ENCODE peak calls at places on chromosomes 13 and 19, in four cellular contexts. I is breast epithelium, E is heart left ventricle, T is tibial nerve. S is an unnamed sample.

GRCh38 chr19:45402469-45403070 is 2.3 kb downstream of the PPP1R13L start:
- DNase-seq in I (peak; percentile 72), E (peak; percentile 71), T (no peak), S (no peak)

GRCh38 chr13:113904411-113904810 is 40.5 kb upstream of the GAS6 start:
- DNase-seq in I (peak; percentile 15), T (no peak), E (peak; percentile 76), S (no peak)

GRCh38 chr13:48431987-48432615 is 19.2 kb upstream of the LPAR6 start:
- DNase-seq in I (no peak), T (no peak), E (no peak), S (no peak)

GRCh38 chr19:43316591-43317319 is 36.7 kb upstream of the CD177 start:
- DNase-seq in I (no peak), T (no peak), E (no peak), S (no peak)

GRCh38 chr19:1665565-1666047 is 13.2 kb upstream of the TCF3 start:
- DNase-seq in E (no peak), I (no peak), T (no peak), S (no peak)

GRCh38 chr13:33388254-33388998 is 102.9 kb upstream of the STARD13 start:
- DNase-seq in I (no peak), T (no peak), E (no peak), S (no peak)

GRCh38 chr19:34481861-34482379 is 362 bp downstream of the WTIP start:
- DNase-seq in T (no peak), I (no peak), E (peak; percentile 52), S (peak; percentile 75)

GRCh38 chr13:48264052-48264451 is 31.0 kb downstream of the ITM2B start:
- DNase-seq in T (no peak), E (no peak), I (no peak), S (no peak)

GRCh38 chr13:67119481-67119883 is 110.7 kb downstream of the PCDH9 start:
- DNase-seq in E (no peak), T (no peak), I (no peak), S (no peak)

GRCh38 chr13:71460179-71460578 is 406.8 kb downstream of the DACH1 start:
- DNase-seq in E (no peak), T (no peak), I (no peak), S (no peak)

GRCh38 chr13:114015111-114015551 is 41.3 kb upstream of the C13orf46 start:
- DNase-seq in E (peak; percentile 19), T (no peak), I (no peak), S (no peak)

GRCh38 chr13:88887045-88887662 is 1216.0 kb downstream of the SLITRK5 start:
- DNase-seq in T (no peak), E (no peak), I (no peak), S (no peak)

GRCh38 chr19:2477732-2478191 is 1.8 kb downstream of the GADD45B start:
- DNase-seq in T (no peak), I (no peak), E (peak; percentile 56), S (peak; percentile 77)

GRCh38 chr19:42389899-42390298 is at the start of gene CNFN:
- DNase-seq in I (no peak), T (no peak), E (no peak), S (no peak)

GRCh38 chr13:59111711-59112110 is 1052.0 kb downstream of the DIAPH3 start:
- DNase-seq in T (no peak), E (no peak), I (no peak), S (no peak)

GRCh38 chr13:110559429-110559943 is 2.0 kb downstream of the RAB20 start:
- DNase-seq in T (no peak), E (peak; percentile 77), I (peak; percentile 57), S (peak; percentile 80)

GRCh38 chr19:47509170-47509847 is 5.6 kb downstream of the NAPA start:
- DNase-seq in E (peak; percentile 23), T (no peak), I (no peak), S (no peak)
- H3K4me1 ChIP-seq in E (peaks cover 91% of the 10 kb centered on the region), T (peaks cover 65% of the 10 kb centered on the region), I (peaks cover 38% of the 10 kb centered on the region), S (peaks cover 14% of the 10 kb centered on the region)

DNA sequence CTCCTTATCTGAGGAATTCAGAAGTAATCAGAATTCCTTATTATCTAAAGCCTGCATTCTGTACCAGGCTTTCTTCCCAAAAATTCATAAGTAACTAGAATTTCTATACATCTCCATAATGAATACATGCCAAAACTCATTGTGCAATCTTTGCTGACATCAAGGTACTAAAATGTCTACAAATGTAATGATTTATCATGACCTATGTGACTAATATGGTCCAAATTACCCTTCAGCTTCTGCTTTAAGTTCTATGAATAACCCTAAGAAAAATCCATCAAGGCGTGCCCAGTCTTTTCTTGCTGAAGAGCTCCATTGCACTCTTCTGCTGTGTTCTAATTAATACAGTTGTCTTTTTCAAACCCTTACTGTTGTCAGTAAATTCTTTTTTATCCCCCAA is 58.5 kb upstream of the SLITRK1 start:
- DNase-seq in E (no peak), I (no peak), T (no peak), S (no peak)
- TF ChIP-seq CTCF in E (no peak), I (no peak), T (no peak), S (no peak)

GRCh38 chr13:102945324-102945815 is 99.5 kb downstream of the ERCC5 start:
- DNase-seq in E (no peak), T (no peak), I (no peak), S (no peak)

GRCh38 chr13:102944821-102945220 is 99.0 kb downstream of the ERCC5 start:
- DNase-seq in I (no peak), E (no peak), T (no peak), S (no peak)

GRCh38 chr13:102951808-102952207 is 106.0 kb downstream of the ERCC5 start:
- DNase-seq in E (peak; percentile 24), T (no peak), I (no peak), S (no peak)

GRCh38 chr13:102948006-102948405 is 102.2 kb downstream of the ERCC5 start:
- DNase-seq in E (no peak), I (no peak), T (no peak), S (no peak)
- H3K27me3 ChIP-seq in E (no peaks in the 10 kb centered on the region), I (no peaks in the 10 kb centered on the region), T (no peaks in the 10 kb centered on the region), S (no peaks in the 10 kb centered on the region)

DNA sequence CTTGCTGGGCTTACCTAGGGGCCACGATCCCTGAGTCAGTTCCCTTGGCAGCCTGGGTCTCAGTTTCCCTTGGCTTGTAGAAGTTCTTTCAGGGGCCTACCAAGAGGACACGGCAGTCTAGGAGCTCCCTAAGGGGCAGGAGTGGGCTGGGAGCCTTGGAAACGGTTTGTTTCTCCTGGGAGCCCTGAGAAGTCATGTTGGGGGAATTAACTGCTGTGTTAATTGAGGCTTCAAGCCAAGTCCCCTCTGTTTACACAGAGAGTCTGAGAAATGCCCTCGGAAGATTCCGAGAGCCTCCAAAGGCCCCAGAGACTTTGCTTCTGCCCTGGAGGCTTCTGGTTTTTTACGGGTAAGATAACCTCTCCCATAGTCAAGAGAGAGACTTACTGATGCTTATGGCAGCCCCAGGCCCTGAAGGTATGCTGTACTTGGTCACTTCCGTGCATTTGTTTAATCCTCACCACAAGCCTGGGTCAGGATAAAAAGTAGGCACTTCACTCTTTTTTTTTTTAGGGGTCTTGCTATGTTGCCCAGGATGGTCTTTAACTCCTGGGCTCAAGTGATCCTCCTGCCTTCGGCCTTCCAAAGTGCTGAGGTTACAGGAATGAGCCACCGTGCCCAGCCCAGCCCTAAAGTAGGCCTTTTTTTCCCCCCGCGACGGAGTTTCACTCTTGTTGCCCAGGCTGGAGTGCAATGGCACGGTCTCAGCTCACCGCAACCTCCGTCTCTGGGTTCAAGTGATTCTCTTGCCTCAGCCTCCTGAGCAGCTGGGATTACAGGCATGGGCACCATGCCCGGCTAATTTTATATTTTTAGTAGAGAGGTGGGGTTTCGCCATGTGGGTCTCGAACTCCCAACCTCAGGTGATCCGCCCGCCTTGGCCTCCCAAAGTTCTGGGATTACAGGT is 15.1 kb downstream of the IER2 start:
- DNase-seq in I (no peak), E (no peak), T (no peak), S (no peak)
- H3K4me1 ChIP-seq in I (peaks cover 7% of the 10 kb centered on the region), E (peaks cover 52% of the 10 kb centered on the region), T (peaks cover 24% of the 10 kb centered on the region), S (peaks cover 61% of the 10 kb centered on the region)

GRCh38 chr19:15237759-15238638 is 5.8 kb upstream of the EPHX3 start:
- DNase-seq in I (no peak), E (no peak), T (no peak), S (no peak)

GRCh38 chr19:15238639-15239155 is 6.4 kb upstream of the EPHX3 start:
- DNase-seq in E (no peak), T (no peak), I (no peak), S (no peak)

GRCh38 chr19:15234525-15235130 is 2.4 kb upstream of the EPHX3 start:
- DNase-seq in T (no peak), I (no peak), E (no peak), S (no peak)

GRCh38 chr19:15236886-15237285 is 4.6 kb upstream of the EPHX3 start:
- DNase-seq in E (no peak), I (no peak), T (no peak), S (no peak)

DNA sequence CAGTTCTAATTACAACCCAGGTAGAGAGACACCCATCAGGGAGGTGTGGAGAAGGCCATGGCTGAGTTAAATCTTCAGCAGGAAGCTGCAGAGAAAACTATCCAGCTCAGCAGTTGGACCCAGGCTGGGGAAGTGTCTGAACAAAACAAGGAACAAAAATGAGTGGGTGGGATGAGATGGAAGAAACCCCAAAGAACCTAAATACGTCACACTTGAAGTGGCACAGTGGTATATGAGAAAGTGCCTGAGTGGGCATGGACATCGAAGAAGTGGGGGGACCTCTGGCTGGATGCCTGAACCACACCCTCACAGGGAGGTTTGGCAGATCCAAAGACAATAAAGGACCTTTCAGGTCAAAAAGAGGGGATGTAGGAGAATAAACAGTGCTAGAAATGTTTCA is 3.5 kb upstream of the EPHX3 start:
- DNase-seq in T (no peak), E (no peak), I (no peak), S (no peak)
- TF ChIP-seq CTCF in T (no peak), E (no peak), I (no peak), S (no peak)

GRCh38 chr19:16566702-16567101 is 5.5 kb downstream of the SLC35E1 start:
- DNase-seq in T (no peak), I (no peak), E (no peak), S (no peak)

GRCh38 chr19:16572332-16573211 is at the start of gene SLC35E1:
- DNase-seq in E (peak; percentile 97), I (peak; percentile 97), T (peak; percentile 90), S (peak; percentile 95)

GRCh38 chr19:16571689-16572331 is 405 bp downstream of the SLC35E1 start:
- DNase-seq in E (peak; percentile 44), T (no peak), I (no peak), S (no peak)

GRCh38 chr19:16571283-16571682 is 932 bp downstream of the SLC35E1 start:
- DNase-seq in E (no peak), T (no peak), I (no peak), S (no peak)

DNA sequence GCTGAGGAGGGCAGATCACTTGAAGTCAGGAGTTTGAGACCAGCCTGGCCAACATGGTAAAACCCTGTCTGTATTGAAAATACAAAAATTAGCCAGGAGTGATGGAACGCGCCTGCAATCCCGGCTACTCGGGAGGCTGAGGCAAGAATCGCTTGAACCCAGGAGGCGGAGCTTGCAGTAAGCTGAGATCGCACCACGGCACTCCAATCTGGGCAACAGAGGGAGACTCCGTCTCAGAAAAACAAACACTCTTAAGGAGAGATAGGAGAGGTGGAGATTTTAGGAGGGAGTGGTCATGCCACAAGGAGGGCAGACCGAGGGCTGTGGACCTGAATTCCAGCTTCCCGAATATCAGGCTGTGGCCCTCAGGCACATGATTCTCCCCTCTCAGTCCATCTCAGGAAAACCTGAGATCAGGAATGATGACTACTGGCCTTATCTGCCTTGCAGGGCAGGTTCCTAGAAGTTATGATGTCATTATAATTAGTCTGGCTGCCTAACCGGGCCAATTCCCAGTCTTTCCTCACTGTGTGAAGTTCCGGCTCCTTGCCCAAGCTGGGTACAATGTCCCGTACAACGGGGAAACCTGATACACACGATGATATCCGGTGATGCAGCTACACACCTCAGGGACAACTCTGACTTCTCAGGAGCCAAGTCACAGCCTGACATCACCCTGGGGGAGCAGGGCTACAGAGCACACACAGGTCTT is 2.5 kb downstream of the SLC35E1 start:
- DNase-seq in T (no peak), I (no peak), E (no peak), S (no peak)
- H3K27me3 ChIP-seq in T (no peaks in the 10 kb centered on the region), I (no peaks in the 10 kb centered on the region), E (no peaks in the 10 kb centered on the region), S (no peaks in the 10 kb centered on the region)